ENCODE peak calls at places on chromosomes 1 and 21, in ten cellular contexts. M, O, D, I, H, T, K, A, C and L are unnamed samples. For H3K4me1, the result is how much of the 10 kb centered on the place peaks cover.

GRCh38 chr1:197471248-197472035 is 203.4 kb downstream of the CRB1 start:
- DNase-seq in M (no peak), O (no peak), D (peak), I (no peak), H (no peak), T (no peak), K (no peak), A (no peak), C (no peak), L (no peak)

GRCh38 chr1:211210965-211211364 is 48.2 kb upstream of the RCOR3 start:
- DNase-seq in M (no peak), O (no peak), D (no peak), I (no peak), H (no peak), T (no peak), K (no peak), A (no peak), C (no peak), L (no peak)

GRCh38 chr1:3911521-3911845 is 11.4 kb upstream of the C1orf174 start:
- DNase-seq in M (no peak), O (no peak), D (no peak), I (no peak), H (no peak), T (no peak), K (no peak), A (no peak), C (no peak), L (no peak)

GRCh38 chr1:25031966-25032667 is 102.0 kb upstream of the RUNX3 start:
- DNase-seq in M (no peak), O (peak), D (no peak), I (peak), H (peak), T (peak), K (peak), A (no peak), C (peak), L (no peak)

GRCh38 chr1:18681423-18681835 is 50.8 kb downstream of the PAX7 start:
- DNase-seq in M (no peak), O (no peak), D (no peak), I (peak), H (no peak), T (no peak), K (no peak), A (no peak), C (peak), L (peak)

GRCh38 chr1:12511128-12511484 is 106.9 kb downstream of the DHRS3 start:
- DNase-seq in M (no peak), O (no peak), D (no peak), I (no peak), H (no peak), T (no peak), K (no peak), A (no peak), C (no peak), L (no peak)

GRCh38 chr21:31078796-31079195 is 40.5 kb upstream of the KRTAP19-8 start:
- DNase-seq in M (no peak), O (no peak), D (no peak), I (no peak), H (no peak), T (no peak), K (no peak), A (no peak), C (no peak), L (no peak)

GRCh38 chr1:22053018-22053860 is 730 bp downstream of the CDC42 start:
- DNase-seq in M (peak), O (peak), D (peak), I (peak), H (peak), T (peak), K (peak), A (peak), C (peak), L (peak)

DNA sequence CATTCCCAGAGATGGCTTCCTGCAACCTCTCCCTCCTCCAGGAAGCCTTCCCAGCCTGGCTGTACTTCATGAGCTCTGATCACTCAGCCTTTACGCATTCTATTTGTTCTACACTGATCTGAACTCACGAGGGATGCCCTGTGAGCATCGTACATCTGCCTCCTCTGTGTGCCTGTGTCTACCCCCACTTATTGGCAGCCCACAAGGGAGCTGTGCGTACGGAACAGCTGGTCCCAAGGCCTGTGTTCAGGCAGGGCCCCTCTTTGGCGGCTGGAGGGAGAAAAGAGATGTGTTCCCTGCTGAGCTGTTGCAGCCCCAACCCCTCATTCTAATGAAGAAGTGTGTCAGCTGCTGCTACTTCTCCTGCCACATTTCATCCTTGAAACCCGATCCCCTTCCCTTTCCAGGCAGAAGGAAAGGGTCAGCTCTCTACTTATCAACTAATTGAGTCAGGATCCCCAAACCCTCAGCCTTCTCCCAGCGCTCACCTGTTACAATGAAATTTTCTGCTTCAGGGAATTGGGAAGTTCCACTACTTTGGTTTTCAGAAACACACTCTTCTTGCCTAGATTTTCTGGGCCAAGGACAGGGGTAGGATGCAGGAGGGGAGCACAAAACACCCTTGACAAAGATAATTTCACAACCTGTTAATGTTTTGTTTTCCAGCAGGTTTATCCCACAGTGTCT is 3.2 kb downstream of the INKA2 start:
- DNase-seq in M (no peak), O (peak), D (no peak), I (no peak), H (no peak), T (no peak), K (no peak), A (no peak), C (peak), L (no peak)
- H3K4me1 ChIP-seq in M (half or more), O (half or more), D (under half), I (under half), H (half or more), T (half or more), K (half or more), A (under half), C (under half), L (half or more)

GRCh38 chr1:154406572-154406879 is 1.4 kb downstream of the IL6R start:
- DNase-seq in M (no peak), O (no peak), D (no peak), I (no peak), H (no peak), T (no peak), K (no peak), A (no peak), C (no peak), L (no peak)
- H3K4me1 ChIP-seq in M (under half), O (half or more), D (under half), I (under half), H (half or more), T (under half), K (half or more), A (under half), C (under half), L (under half)

GRCh38 chr1:8407652-8408051 is 89.7 kb downstream of the SLC45A1 start:
- DNase-seq in M (no peak), O (no peak), D (no peak), I (no peak), H (no peak), T (no peak), K (no peak), A (no peak), C (no peak), L (no peak)

GRCh38 chr1:8410791-8411190 is 92.9 kb downstream of the SLC45A1 start:
- DNase-seq in M (no peak), O (no peak), D (no peak), I (no peak), H (no peak), T (no peak), K (no peak), A (no peak), C (peak), L (peak)

GRCh38 chr1:8408151-8408839 is 90.4 kb downstream of the SLC45A1 start:
- DNase-seq in M (peak), O (peak), D (peak), I (no peak), H (no peak), T (no peak), K (peak), A (peak), C (peak), L (peak)

GRCh38 chr1:8409107-8409506 is 91.2 kb downstream of the SLC45A1 start:
- DNase-seq in M (no peak), O (no peak), D (no peak), I (peak), H (no peak), T (no peak), K (no peak), A (peak), C (peak), L (peak)

GRCh38 chr1:8409666-8410065 is 91.8 kb downstream of the SLC45A1 start:
- DNase-seq in M (no peak), O (no peak), D (no peak), I (no peak), H (no peak), T (no peak), K (no peak), A (no peak), C (no peak), L (no peak)
- H3K4me1 ChIP-seq in M (half or more), O (half or more), D (under half), I (under half), H (half or more), T (half or more), K (half or more), A (half or more), C (under half), L (half or more)

GRCh38 chr1:203280061-203280460 is 25.3 kb upstream of the BTG2 start:
- DNase-seq in M (no peak), O (no peak), D (no peak), I (no peak), H (no peak), T (no peak), K (no peak), A (no peak), C (no peak), L (no peak)
- H3K4me1 ChIP-seq in M (half or more), O (half or more), D (under half), I (under half), H (under half), T (half or more), K (half or more), A (under half), C (under half), L (under half)

GRCh38 chr1:226407199-226407496 is 745 bp downstream of the PARP1 start:
- DNase-seq in M (no peak), O (no peak), D (no peak), I (no peak), H (no peak), T (no peak), K (no peak), A (no peak), C (no peak), L (no peak)
- H3K4me1 ChIP-seq in M (under half), O (under half), D (under half), I (under half), H (under half), T (under half), K (under half), A (under half), C (under half), L (under half)

GRCh38 chr1:246779561-246780175 is 55.5 kb downstream of the SCCPDH start:
- DNase-seq in M (no peak), O (no peak), D (no peak), I (no peak), H (no peak), T (no peak), K (no peak), A (no peak), C (no peak), L (no peak)
- H3K4me1 ChIP-seq in M (under half), O (under half), D (under half), I (under half), H (under half), T (under half), K (under half), A (under half), C (under half), L (under half)

DNA sequence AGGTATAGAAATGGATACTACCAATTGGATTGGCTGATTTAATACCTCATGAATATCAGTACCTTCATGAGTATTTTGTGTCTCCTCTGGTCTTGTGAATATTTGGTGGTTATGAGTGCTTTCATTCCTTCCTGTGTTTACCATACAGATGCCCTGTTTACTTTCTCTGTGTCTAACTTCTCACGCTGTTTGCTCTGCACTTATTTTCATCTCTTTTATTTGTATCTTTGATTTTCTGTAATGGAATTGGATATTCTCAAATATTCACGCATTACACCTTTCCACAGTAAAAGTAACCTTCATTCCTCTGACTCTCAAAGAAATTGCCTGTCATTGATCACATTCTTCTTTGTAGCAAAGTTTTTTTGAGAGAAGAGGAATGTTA is 16.8 kb downstream of the CNST start:
- DNase-seq in M (no peak), O (no peak), D (no peak), I (no peak), H (no peak), T (no peak), K (no peak), A (no peak), C (no peak), L (no peak)
- H3K4me1 ChIP-seq in M (half or more), O (half or more), D (under half), I (under half), H (half or more), T (half or more), K (half or more), A (under half), C (under half), L (half or more)

GRCh38 chr1:206693592-206693991 is 8.9 kb downstream of the MAPKAPK2 start:
- DNase-seq in M (peak), O (peak), D (peak), I (no peak), H (no peak), T (peak), K (no peak), A (no peak), C (peak), L (no peak)

GRCh38 chr1:206696812-206697585 is 12.3 kb downstream of the MAPKAPK2 start:
- DNase-seq in M (no peak), O (peak), D (no peak), I (no peak), H (no peak), T (no peak), K (no peak), A (peak), C (no peak), L (no peak)

GRCh38 chr1:206694151-206694550 is 9.4 kb downstream of the MAPKAPK2 start:
- DNase-seq in M (no peak), O (no peak), D (no peak), I (no peak), H (no peak), T (no peak), K (no peak), A (no peak), C (no peak), L (no peak)

GRCh38 chr1:206694551-206695124 is 9.9 kb downstream of the MAPKAPK2 start:
- DNase-seq in M (no peak), O (no peak), D (no peak), I (no peak), H (no peak), T (no peak), K (no peak), A (no peak), C (no peak), L (no peak)

GRCh38 chr1:206695751-206696150 is 11.0 kb downstream of the MAPKAPK2 start:
- DNase-seq in M (no peak), O (no peak), D (no peak), I (no peak), H (no peak), T (no peak), K (no peak), A (no peak), C (no peak), L (no peak)
- H3K4me1 ChIP-seq in M (half or more), O (half or more), D (half or more), I (half or more), H (half or more), T (half or more), K (half or more), A (under half), C (half or more), L (half or more)

GRCh38 chr1:116321766-116322175 is 51.3 kb upstream of the ATP1A1 start:
- DNase-seq in M (no peak), O (no peak), D (no peak), I (no peak), H (no peak), T (no peak), K (peak), A (no peak), C (no peak), L (no peak)
- H3K4me1 ChIP-seq in M (under half), O (under half), D (under half), I (under half), H (under half), T (under half), K (under half), A (under half), C (under half), L (under half)